ENCODE peak calls at places on chromosomes 5 and 9, in four cellular contexts. G is A673; F is Panc1; B is CD4-positive, alpha-beta memory T cell. I is an unnamed sample.

GRCh38 chr5:16178745-16179372 is 732 bp downstream of the MARCHF11 start:
- DNase-seq in B (peak; percentile 2), G (peak; percentile 72), F (no peak), I (peak; percentile 74)

GRCh38 chr9:15142903-15143534 is 164.0 kb downstream of the TTC39B start:
- DNase-seq in F (no peak), B (peak; percentile 24), G (peak; percentile 63), I (no peak)

GRCh38 chr5:124790895-124791732 is 44.7 kb upstream of the ZNF608 start:
- DNase-seq in B (no peak), G (peak; percentile 11), F (no peak), I (peak; percentile 31)

GRCh38 chr5:139131062-139131856 is 66.9 kb downstream of the SIL1 start:
- DNase-seq in G (no peak), B (no peak), F (no peak), I (no peak)

GRCh38 chr5:176436641-176437040 is 11.5 kb upstream of the FAF2 start:
- DNase-seq in F (no peak), B (no peak), G (no peak), I (no peak)

GRCh38 chr5:28523887-28524637 is 1485.7 kb upstream of the CDH9 start:
- DNase-seq in B (no peak), G (peak; percentile 3), F (peak; percentile 13), I (peak; percentile 82)

GRCh38 chr9:128552153-128552743 is at the start of gene SPTAN1:
- DNase-seq in F (peak; percentile 46), B (peak; percentile 96), G (peak; percentile 93), I (peak; percentile 93)

GRCh38 chr9:17005085-17005484 is 129.8 kb upstream of the CNTLN start:
- DNase-seq in F (no peak), G (peak; percentile 57), B (no peak), I (peak; percentile 19)

GRCh38 chr5:154755361-154756202 is at the start of gene LARP1:
- DNase-seq in G (no peak), F (no peak), B (peak; percentile 19), I (no peak)

GRCh38 chr5:9361835-9362234 is 184.0 kb downstream of the SEMA5A start:
- DNase-seq in G (peak; percentile 65), B (peak; percentile 34), F (peak; percentile 33), I (peak; percentile 78)

GRCh38 chr5:95284512-95285405 is at the start of gene MCTP1:
- DNase-seq in B (no peak), F (no peak), G (peak; percentile 58), I (peak; percentile 16)

GRCh38 chr5:55533806-55534435 is 843 bp downstream of the PLPP1 start:
- DNase-seq in F (no peak), G (peak; percentile 60), B (no peak), I (peak; percentile 68)

GRCh38 chr9:91161465-91162275 is 200.0 kb downstream of the AUH start:
- DNase-seq in F (no peak), B (no peak), G (no peak), I (no peak)

GRCh38 chr5:130333089-130333488 is 428.8 kb downstream of the CHSY3 start:
- DNase-seq in G (no peak), B (no peak), F (no peak), I (no peak)

GRCh38 chr5:132219981-132220380 is 7.7 kb downstream of the P4HA2 start:
- DNase-seq in F (no peak), G (no peak), B (no peak), I (no peak)

GRCh38 chr9:134728801-134729495 is 87.3 kb downstream of the COL5A1 start:
- DNase-seq in B (no peak), G (no peak), F (no peak), I (no peak)

GRCh38 chr5:171858303-171858702 is 72.7 kb downstream of the SMIM23 start:
- DNase-seq in G (peak; percentile 27), F (no peak), B (no peak), I (no peak)

GRCh38 chr5:92945630-92946097 is 635.4 kb downstream of the NR2F1-AS1 start:
- DNase-seq in B (no peak), G (no peak), F (no peak), I (no peak)

GRCh38 chr9:122822056-122822455 is 6.3 kb downstream of the PDCL start:
- DNase-seq in G (no peak), B (no peak), F (no peak), I (no peak)

GRCh38 chr5:115170128-115170923 is 618 bp upstream of the TRIM36 start:
- DNase-seq in B (peak; percentile 6), F (no peak), G (no peak), I (no peak)

GRCh38 chr9:92762196-92762595 is 2.4 kb downstream of the BICD2 start:
- DNase-seq in F (no peak), B (no peak), G (no peak), I (no peak)
- H3K4me3 ChIP-seq in F (no peak overlapping the region), B (no peak overlapping the region), G (no peak overlapping the region), I (no peak overlapping the region)

GRCh38 chr9:79695531-79696218 is 123.9 kb downstream of the TLE4 start:
- DNase-seq in G (no peak), F (no peak), B (peak; percentile 21), I (no peak)
- H3K36me3 ChIP-seq in G (no peaks in the 10 kb centered on the region), F (no peaks in the 10 kb centered on the region), B (no peaks in the 10 kb centered on the region), I (no peaks in the 10 kb centered on the region)

DNA sequence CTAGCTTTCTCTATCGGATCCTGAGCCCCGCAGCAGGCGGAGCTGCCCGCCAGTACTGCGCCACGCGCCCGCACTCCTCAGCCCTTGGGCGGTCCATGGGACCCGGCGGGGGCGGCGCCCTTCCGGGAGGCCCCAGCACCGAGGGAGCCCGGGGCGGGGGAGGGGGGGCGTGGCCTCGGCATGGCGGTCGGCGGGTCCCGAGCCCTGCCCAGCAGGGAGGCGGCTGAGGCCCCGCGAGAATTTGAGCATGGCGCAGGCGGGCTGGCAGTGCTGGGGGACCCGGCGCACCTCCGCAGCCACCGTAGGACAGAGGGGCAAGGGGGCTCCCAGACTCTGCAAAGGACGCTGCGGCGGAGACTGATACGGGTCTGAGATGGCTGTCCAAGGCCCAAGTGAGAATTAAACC is 6.8 kb downstream of the ZDHHC11B start:
- DNase-seq in B (no peak), G (no peak), F (no peak), I (peak; percentile 17)
- H3K4me1 ChIP-seq in B (no peaks in the 10 kb centered on the region), G (no peaks in the 10 kb centered on the region), F (no peaks in the 10 kb centered on the region), I (no peaks in the 10 kb centered on the region)

GRCh38 chr5:143413964-143414669 is 10.6 kb upstream of the NR3C1 start:
- DNase-seq in F (no peak), G (no peak), B (no peak), I (no peak)

GRCh38 chr5:143412656-143413342 is 9.3 kb upstream of the NR3C1 start:
- DNase-seq in B (no peak), G (no peak), F (no peak), I (no peak)

GRCh38 chr5:143416411-143416810 is 12.9 kb upstream of the NR3C1 start:
- DNase-seq in F (no peak), G (no peak), B (no peak), I (no peak)

GRCh38 chr5:143417503-143418139 is 14.1 kb upstream of the NR3C1 start:
- DNase-seq in F (no peak), G (no peak), B (no peak), I (no peak)

GRCh38 chr5:143418140-143418866 is 14.8 kb upstream of the NR3C1 start:
- DNase-seq in F (no peak), G (no peak), B (no peak), I (no peak)
- H3K4me3 ChIP-seq in F (no peak overlapping the region), G (no peak overlapping the region), B (no peak overlapping the region), I (no peak overlapping the region)

DNA sequence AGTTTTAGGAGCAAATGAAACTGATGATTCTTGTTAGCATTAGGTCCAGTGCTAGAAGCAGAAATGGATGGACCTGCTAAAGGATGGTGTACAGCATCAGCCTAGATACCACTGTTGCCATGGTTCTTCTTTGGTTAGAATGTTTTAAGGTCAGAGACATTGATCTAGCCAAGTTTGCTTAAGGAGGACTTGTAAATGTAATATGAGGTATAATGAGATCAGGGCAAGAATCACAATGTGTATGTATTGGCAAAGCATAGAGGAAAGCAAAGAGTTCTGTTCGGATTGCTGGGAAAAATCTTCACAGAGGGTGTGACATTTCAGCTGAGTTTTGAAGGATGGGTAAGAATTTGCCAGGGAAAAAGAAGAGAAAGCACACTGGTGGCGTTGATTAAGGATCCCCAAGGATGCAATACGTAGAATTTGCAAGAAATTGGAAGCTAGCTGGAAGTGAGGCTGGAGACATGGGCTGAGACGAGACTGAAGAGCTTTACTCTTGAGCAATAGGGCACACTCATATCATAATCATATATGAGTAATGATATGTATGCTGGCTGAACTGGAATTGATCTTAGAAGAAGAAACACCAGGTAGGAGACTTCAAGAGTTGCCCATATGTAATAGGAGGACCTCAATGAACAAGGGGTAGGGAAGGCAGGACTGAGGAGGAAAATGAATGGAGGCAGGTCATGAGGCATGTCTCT is 102.0 kb downstream of the ZNF462 start:
- DNase-seq in G (no peak), B (no peak), F (no peak), I (no peak)
- H3K36me3 ChIP-seq in G (no peaks in the 10 kb centered on the region), B (no peaks in the 10 kb centered on the region), F (no peaks in the 10 kb centered on the region), I (no peaks in the 10 kb centered on the region)

DNA sequence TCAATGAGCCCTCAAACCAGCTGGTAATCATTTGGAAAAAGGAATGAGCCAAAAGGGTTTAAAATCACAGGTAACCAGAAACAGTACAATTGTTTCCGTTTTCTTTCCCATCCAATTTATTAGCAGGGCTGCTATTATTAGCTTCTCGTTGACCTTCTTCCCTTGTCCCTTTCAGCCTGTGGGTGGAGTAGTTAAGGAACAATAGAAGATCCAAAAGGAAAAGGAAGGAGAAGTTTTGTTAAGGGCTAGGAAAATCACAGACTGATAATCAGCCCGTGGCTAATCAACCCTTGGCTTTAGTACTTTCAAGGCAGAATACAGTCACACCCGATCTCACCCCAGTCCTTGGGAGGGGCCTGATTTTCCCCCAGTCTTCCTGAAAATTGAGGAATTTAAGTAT is 38.4 kb downstream of the TMEM252 start:
- DNase-seq in G (no peak), F (no peak), B (no peak), I (no peak)
- H3K4me1 ChIP-seq in G (no peaks in the 10 kb centered on the region), F (no peaks in the 10 kb centered on the region), B (no peaks in the 10 kb centered on the region), I (peaks cover 13% of the 10 kb centered on the region)

DNA sequence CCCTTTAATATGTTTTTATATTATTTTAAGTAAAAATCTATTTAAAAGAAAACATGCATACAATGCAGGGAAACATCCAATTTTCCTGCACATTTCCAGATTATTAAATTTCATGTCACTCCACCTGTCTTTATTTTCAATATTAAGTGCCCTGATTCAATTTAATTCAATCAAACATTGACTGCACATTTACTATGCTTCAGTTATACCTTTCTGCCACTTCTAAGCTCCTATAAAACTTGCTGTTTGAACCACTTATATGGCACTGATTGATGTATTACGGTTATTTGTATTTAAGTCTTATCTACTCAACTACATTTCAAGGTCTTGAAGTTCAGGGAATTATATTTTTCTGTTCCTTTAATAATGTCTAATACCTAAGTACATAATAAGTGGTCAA is 198.0 kb downstream of the CAVIN4 start:
- DNase-seq in G (no peak), B (no peak), F (no peak), I (no peak)
- H3K4me3 ChIP-seq in G (no peak overlapping the region), B (no peak overlapping the region), F (no peak overlapping the region), I (no peak overlapping the region)

GRCh38 chr9:136329636-136330405 is 2.5 kb downstream of the GPSM1 start:
- DNase-seq in B (no peak), G (no peak), F (no peak), I (no peak)
- H3K36me3 ChIP-seq in B (no peaks in the 10 kb centered on the region), G (no peaks in the 10 kb centered on the region), F (no peaks in the 10 kb centered on the region), I (no peaks in the 10 kb centered on the region)